ENCODE peak calls at places on chromosomes 3 and 15, in five cellular contexts. U, C, B, J and M are unnamed samples.
A peak's percentile ranks its signal among the peaks of the same experiment; 100 is the strongest.

GRCh38 chr15:42038401-42038800 is 17.6 kb upstream of the PLA2G4E start:
- DNase-seq in U (no peak), C (no peak), B (no peak), J (no peak), M (no peak)

GRCh38 chr3:133827136-133827535 is 21.5 kb downstream of the SRPRB start:
- DNase-seq in U (no peak), C (no peak), B (no peak), J (no peak), M (no peak)

GRCh38 chr3:106333911-106334618 is 465.3 kb upstream of the CBLB start:
- DNase-seq in U (no peak), C (no peak), B (peak; percentile 76), J (no peak), M (peak; percentile 85)

GRCh38 chr3:186790261-186790981 is 7.0 kb downstream of the EIF4A2 start:
- DNase-seq in U (no peak), C (no peak), B (no peak), J (peak; percentile 27), M (no peak)

GRCh38 chr3:82875401-82875800 is 1114.0 kb upstream of the GBE1 start:
- DNase-seq in U (no peak), C (no peak), B (no peak), J (no peak), M (no peak)

GRCh38 chr15:64751464-64751863 is 23.9 kb downstream of the RBPMS2 start:
- DNase-seq in U (no peak), C (no peak), B (no peak), J (no peak), M (no peak)

GRCh38 chr3:142981901-142982773 is 18.7 kb upstream of the PAQR9 start:
- DNase-seq in U (no peak), C (no peak), B (no peak), J (no peak), M (no peak)

GRCh38 chr3:45564172-45564571 is 30.4 kb upstream of the LIMD1 start:
- DNase-seq in U (no peak), C (no peak), B (no peak), J (no peak), M (no peak)